ENCODE peak calls at places on chromosomes 1 and 21, in four cellular contexts. One of them, this sample, is unnamed. For H3K79me2, the result is how much of the 10 kb centered on the place peaks cover.

GRCh38 chr1:213244664-213245091 is 193.6 kb downstream of the RPS6KC1 start:
- DNase-seq in K562: peak
- DNase-seq in GM12878: no peak
- DNase-seq in HepG2: peak
- DNase-seq in this sample: peak

GRCh38 chr1:92994105-92994712 is 32.9 kb upstream of the DIPK1A start:
- DNase-seq in K562: peak
- DNase-seq in GM12878: no peak
- DNase-seq in HepG2: peak
- DNase-seq in this sample: peak

GRCh38 chr1:236541710-236542109 is 17.9 kb downstream of the LGALS8 start:
- DNase-seq in K562: no peak
- DNase-seq in GM12878: no peak
- DNase-seq in HepG2: no peak
- DNase-seq in this sample: no peak

GRCh38 chr1:15328785-15329480 is 80.8 kb upstream of the EFHD2 start:
- DNase-seq in K562: peak
- DNase-seq in GM12878: no peak
- DNase-seq in HepG2: no peak
- DNase-seq in this sample: no peak

GRCh38 chr1:211420389-211420788 is 71.6 kb downstream of the RD3 start:
- DNase-seq in K562: peak
- DNase-seq in GM12878: no peak
- DNase-seq in HepG2: no peak
- DNase-seq in this sample: no peak

GRCh38 chr1:78369546-78369945 is 121.2 kb upstream of the PTGFR start:
- DNase-seq in K562: no peak
- DNase-seq in GM12878: no peak
- DNase-seq in HepG2: no peak
- DNase-seq in this sample: no peak

GRCh38 chr1:35885961-35886558 is 3.1 kb downstream of the AGO1 start:
- DNase-seq in K562: peak
- DNase-seq in GM12878: no peak
- DNase-seq in HepG2: no peak
- DNase-seq in this sample: peak

GRCh38 chr1:54577612-54578011 is 29.6 kb downstream of the ACOT11 start:
- DNase-seq in K562: no peak
- DNase-seq in GM12878: no peak
- DNase-seq in HepG2: peak
- DNase-seq in this sample: no peak

GRCh38 chr1:177976596-177976995 is 6.7 kb upstream of the SEC16B start:
- DNase-seq in K562: no peak
- DNase-seq in GM12878: no peak
- DNase-seq in HepG2: no peak
- DNase-seq in this sample: no peak

GRCh38 chr1:170010443-170010842 is 64.1 kb downstream of the KIFAP3 start:
- DNase-seq in K562: peak
- DNase-seq in GM12878: no peak
- DNase-seq in HepG2: peak
- DNase-seq in this sample: peak

GRCh38 chr1:160120797-160121196 is 5.2 kb downstream of the ATP1A2 start:
- DNase-seq in K562: no peak
- DNase-seq in GM12878: no peak
- DNase-seq in HepG2: no peak
- DNase-seq in this sample: no peak

DNA sequence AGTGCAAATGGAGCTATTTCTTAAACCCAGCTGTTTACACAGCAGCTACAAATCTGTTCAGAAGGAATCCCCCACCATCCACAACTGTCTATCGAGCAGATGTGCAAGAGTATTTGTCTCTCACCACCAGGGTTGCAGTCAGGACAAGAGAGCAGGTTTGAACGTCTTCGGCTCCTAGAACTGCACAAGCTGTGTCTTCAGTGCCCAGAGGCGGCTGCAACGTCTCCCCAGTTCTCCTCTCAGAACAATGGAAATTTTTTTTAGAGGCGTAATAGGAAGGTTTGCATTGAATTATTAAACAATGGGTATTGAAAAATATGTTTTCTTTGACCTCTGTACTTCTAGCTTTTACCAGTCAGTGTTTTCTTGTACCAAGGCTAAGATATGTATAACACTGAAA is 7.3 kb downstream of the OVAAL start:
- DNase-seq in K562: no peak
- DNase-seq in GM12878: no peak
- DNase-seq in HepG2: no peak
- DNase-seq in this sample: no peak
- H2AFZ ChIP-seq in K562: peak
- H2AFZ ChIP-seq in GM12878: no peak
- H2AFZ ChIP-seq in HepG2: no peak
- H2AFZ ChIP-seq in this sample: peak

GRCh38 chr1:20349561-20349960 is 58.9 kb downstream of the VWA5B1 start:
- DNase-seq in K562: no peak
- DNase-seq in GM12878: no peak
- DNase-seq in HepG2: no peak
- DNase-seq in this sample: no peak

GRCh38 chr1:20351911-20352675 is 61.4 kb downstream of the VWA5B1 start:
- DNase-seq in K562: no peak
- DNase-seq in GM12878: no peak
- DNase-seq in HepG2: no peak
- DNase-seq in this sample: no peak

GRCh38 chr1:20350421-20350820 is 59.7 kb downstream of the VWA5B1 start:
- DNase-seq in K562: no peak
- DNase-seq in GM12878: no peak
- DNase-seq in HepG2: no peak
- DNase-seq in this sample: no peak

GRCh38 chr1:20348326-20348910 is 57.7 kb downstream of the VWA5B1 start:
- DNase-seq in K562: no peak
- DNase-seq in GM12878: no peak
- DNase-seq in HepG2: no peak
- DNase-seq in this sample: no peak

GRCh38 chr1:20349971-20350370 is 59.3 kb downstream of the VWA5B1 start:
- DNase-seq in K562: no peak
- DNase-seq in GM12878: no peak
- DNase-seq in HepG2: no peak
- DNase-seq in this sample: no peak
- TF ChIP-seq JUNB in K562: no peak
- TF ChIP-seq JUNB in GM12878: no peak
- TF ChIP-seq JUNB in HepG2: no peak
- TF ChIP-seq JUNB in this sample: no peak

DNA sequence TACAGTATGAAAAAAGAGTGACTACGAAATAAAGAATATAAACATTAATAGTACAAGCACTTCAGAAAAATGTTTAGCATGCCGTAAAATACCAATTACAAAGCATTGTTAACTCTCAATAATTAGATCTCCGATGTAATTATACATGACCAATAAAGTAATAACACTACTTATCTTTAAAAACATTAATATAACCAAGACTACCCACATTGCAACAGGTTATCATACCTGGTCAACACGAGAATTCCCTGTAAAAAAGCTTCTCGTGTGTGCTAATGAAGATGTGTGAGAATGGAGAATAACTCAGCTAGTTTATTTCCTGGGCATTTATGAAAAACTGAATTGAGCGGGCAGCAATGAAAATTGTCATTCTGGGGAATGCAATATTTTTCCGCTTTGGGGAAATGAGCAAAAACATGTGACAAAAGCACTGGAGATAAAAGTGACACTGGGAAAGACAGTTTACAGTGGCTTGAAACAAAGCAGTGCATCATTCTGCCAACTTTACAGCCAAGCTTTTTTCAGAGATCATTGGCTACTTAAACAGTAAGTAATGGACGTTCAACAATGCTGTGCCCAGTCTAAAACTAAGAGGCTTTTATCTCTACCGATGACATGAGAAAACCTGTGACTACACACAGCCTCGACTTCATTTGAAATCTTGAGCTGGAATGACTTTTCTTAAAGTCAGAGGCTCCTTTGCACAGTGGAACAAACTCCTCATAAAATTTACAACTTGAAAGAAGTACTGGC is 34.7 kb downstream of the ITPKB start:
- DNase-seq in K562: no peak
- DNase-seq in GM12878: no peak
- DNase-seq in HepG2: no peak
- DNase-seq in this sample: no peak
- H3K79me2 ChIP-seq in K562: under half
- H3K79me2 ChIP-seq in GM12878: under half
- H3K79me2 ChIP-seq in HepG2: under half
- H3K79me2 ChIP-seq in this sample: under half

DNA sequence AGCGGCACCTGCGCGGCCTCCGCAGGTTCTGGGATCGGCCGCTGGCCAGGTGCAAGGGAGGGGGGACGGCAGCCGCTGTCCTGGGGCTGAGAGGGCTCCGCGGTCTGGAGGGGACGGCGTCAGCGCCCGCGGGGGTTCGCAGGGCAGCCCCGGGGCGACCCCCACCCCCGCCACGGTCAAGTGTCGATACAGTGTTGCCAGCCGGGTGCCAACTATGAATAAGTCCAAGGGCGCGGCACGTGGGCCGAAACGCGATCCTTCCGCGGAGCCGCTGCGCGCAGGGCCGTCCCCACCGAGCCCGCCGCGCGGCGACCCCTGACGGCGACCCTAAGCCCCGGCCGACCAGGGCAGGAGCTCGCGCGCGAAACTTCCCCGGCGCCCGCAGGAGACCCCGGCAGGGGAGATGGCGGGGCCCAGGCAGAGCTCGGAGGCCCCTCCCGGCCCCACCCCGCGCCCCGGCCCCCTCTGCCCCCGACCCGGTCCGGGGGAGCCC is 664 bp upstream of the AGPAT3 start:
- DNase-seq in K562: peak
- DNase-seq in GM12878: no peak
- DNase-seq in HepG2: no peak
- DNase-seq in this sample: peak
- H2AFZ ChIP-seq in K562: peak
- H2AFZ ChIP-seq in GM12878: peak
- H2AFZ ChIP-seq in HepG2: no peak
- H2AFZ ChIP-seq in this sample: peak

DNA sequence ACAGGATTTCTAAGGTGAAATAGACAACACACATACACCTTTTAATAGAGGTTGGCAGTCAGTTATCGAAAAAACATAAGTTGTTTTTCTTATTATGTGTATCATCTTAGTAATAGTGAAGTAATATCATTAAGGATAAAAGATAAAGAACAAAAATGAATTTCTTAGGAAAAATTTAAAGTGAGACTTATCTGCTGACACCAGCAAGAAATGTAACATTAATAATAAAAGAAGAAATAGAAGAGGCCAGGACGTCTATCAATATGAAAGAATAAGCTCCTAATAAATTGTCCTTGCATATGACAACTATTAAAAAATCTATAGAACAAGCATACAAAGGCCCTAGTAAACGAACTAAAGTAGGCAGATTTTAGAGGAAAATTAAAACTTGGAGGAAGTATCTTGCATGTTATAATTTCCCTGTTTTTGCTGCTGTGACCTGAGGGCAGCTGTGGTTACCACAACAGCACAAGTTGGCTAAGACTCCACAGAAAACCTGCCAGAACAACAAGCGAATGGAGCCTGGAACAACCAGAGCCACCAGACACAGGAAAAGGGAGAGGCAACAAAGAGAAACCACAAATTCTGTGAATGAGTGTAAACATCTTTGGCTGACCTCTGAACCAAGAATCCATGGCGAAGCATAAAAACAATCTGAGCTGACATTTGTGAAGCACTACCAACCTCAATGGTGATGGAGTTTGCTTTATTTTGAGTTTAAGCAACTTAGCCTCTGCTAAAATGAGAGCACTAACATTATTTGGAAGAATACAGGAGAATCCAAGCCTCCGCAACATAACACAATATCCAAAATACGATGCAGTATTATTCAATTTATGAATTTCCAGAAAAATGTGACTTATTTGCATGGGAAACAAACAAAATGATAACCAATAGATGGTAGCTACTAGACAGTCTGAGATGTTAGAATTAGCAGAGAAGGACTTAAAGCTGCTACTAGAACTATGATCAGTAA is 207.5 kb downstream of the KCNT2 start:
- DNase-seq in K562: no peak
- DNase-seq in GM12878: no peak
- DNase-seq in HepG2: peak
- DNase-seq in this sample: no peak
- TF ChIP-seq JUNB in K562: no peak
- TF ChIP-seq JUNB in GM12878: no peak
- TF ChIP-seq JUNB in HepG2: no peak
- TF ChIP-seq JUNB in this sample: no peak

DNA sequence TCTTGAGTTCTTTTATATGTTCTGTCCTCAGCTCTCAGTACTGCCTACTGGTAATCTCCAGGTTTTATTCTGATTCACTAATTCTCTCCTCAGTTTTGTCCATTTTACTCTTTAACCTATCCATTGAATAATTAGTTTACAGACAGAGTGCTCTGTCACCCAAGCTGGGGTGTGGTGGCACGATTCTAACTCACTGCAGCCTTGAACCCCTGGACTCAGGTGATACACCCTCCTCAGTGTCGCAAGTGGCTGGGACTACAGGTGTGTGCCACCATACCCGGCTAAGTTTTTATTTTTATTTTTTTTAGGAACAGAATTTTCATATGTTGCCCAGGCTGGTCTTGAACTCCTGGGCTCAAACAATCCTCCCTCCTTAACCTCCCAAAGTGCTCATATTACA is 14.0 kb downstream of the RAB4A start:
- DNase-seq in K562: no peak
- DNase-seq in GM12878: no peak
- DNase-seq in HepG2: no peak
- DNase-seq in this sample: no peak
- H3K79me2 ChIP-seq in K562: half or more
- H3K79me2 ChIP-seq in GM12878: under half
- H3K79me2 ChIP-seq in HepG2: half or more
- H3K79me2 ChIP-seq in this sample: half or more

GRCh38 chr1:61337037-61337436 is 254.7 kb downstream of the NFIA start:
- DNase-seq in K562: no peak
- DNase-seq in GM12878: no peak
- DNase-seq in HepG2: peak
- DNase-seq in this sample: peak

GRCh38 chr1:61338899-61339298 is 256.5 kb downstream of the NFIA start:
- DNase-seq in K562: no peak
- DNase-seq in GM12878: no peak
- DNase-seq in HepG2: peak
- DNase-seq in this sample: no peak

GRCh38 chr1:61337981-61338848 is 255.9 kb downstream of the NFIA start:
- DNase-seq in K562: no peak
- DNase-seq in GM12878: no peak
- DNase-seq in HepG2: peak
- DNase-seq in this sample: peak

GRCh38 chr1:61334718-61335589 is 252.6 kb downstream of the NFIA start:
- DNase-seq in K562: peak
- DNase-seq in GM12878: no peak
- DNase-seq in HepG2: no peak
- DNase-seq in this sample: no peak

GRCh38 chr1:61337471-61337870 is 255.1 kb downstream of the NFIA start:
- DNase-seq in K562: no peak
- DNase-seq in GM12878: no peak
- DNase-seq in HepG2: no peak
- DNase-seq in this sample: peak
- H2AFZ ChIP-seq in K562: no peak
- H2AFZ ChIP-seq in GM12878: no peak
- H2AFZ ChIP-seq in HepG2: no peak
- H2AFZ ChIP-seq in this sample: no peak

GRCh38 chr21:44872568-44873355 is 728 bp downstream of the PTTG1IP start:
- DNase-seq in K562: peak
- DNase-seq in GM12878: no peak
- DNase-seq in HepG2: no peak
- DNase-seq in this sample: peak
- TF ChIP-seq JUNB in K562: no peak
- TF ChIP-seq JUNB in GM12878: no peak
- TF ChIP-seq JUNB in HepG2: no peak
- TF ChIP-seq JUNB in this sample: no peak

This sample was measured in GM23338.